ENCODE peak calls at places on chromosomes 7 and 10, in six cellular contexts. One of them, this sample, is unnamed.
A peak's percentile ranks its signal among the peaks of the same experiment; 100 is the strongest.

GRCh38 chr10:16989826-16990293 is 139.8 kb downstream of the CUBN start:
- DNase-seq in A549: no peak
- DNase-seq in SK-N-SH: no peak
- DNase-seq in GM12878: no peak
- DNase-seq in IMR-90: no peak
- DNase-seq in K562: no peak
- DNase-seq in this sample: no peak

GRCh38 chr7:80918909-80919721 is at the start of gene SEMA3C:
- DNase-seq in A549: peak; percentile 70
- DNase-seq in SK-N-SH: peak; percentile 99
- DNase-seq in GM12878: no peak
- DNase-seq in IMR-90: peak; percentile 94
- DNase-seq in K562: peak; percentile 86
- DNase-seq in this sample: peak; percentile 65

GRCh38 chr10:100981178-100981710 is 6.1 kb downstream of the MRPL43 start:
- DNase-seq in A549: no peak
- DNase-seq in SK-N-SH: no peak
- DNase-seq in GM12878: no peak
- DNase-seq in IMR-90: no peak
- DNase-seq in K562: no peak
- DNase-seq in this sample: no peak

GRCh38 chr7:74372060-74372408 is 81.7 kb upstream of the GTF2IRD1 start:
- DNase-seq in A549: no peak
- DNase-seq in SK-N-SH: no peak
- DNase-seq in GM12878: no peak
- DNase-seq in IMR-90: no peak
- DNase-seq in K562: no peak
- DNase-seq in this sample: no peak

GRCh38 chr10:122519873-122520272 is 40.7 kb upstream of the DMBT1 start:
- DNase-seq in A549: no peak
- DNase-seq in SK-N-SH: no peak
- DNase-seq in GM12878: no peak
- DNase-seq in IMR-90: no peak
- DNase-seq in K562: no peak
- DNase-seq in this sample: no peak

GRCh38 chr10:124166431-124167125 is 73.2 kb upstream of the CHST15 start:
- DNase-seq in A549: no peak
- DNase-seq in SK-N-SH: no peak
- DNase-seq in GM12878: no peak
- DNase-seq in IMR-90: no peak
- DNase-seq in K562: no peak
- DNase-seq in this sample: no peak

GRCh38 chr10:78429994-78430393 is 396.3 kb downstream of the RPS24 start:
- DNase-seq in A549: no peak
- DNase-seq in SK-N-SH: no peak
- DNase-seq in GM12878: no peak
- DNase-seq in IMR-90: no peak
- DNase-seq in K562: no peak
- DNase-seq in this sample: no peak

GRCh38 chr7:94642838-94643653 is 12.9 kb downstream of the SGCE start:
- DNase-seq in A549: no peak
- DNase-seq in SK-N-SH: no peak
- DNase-seq in GM12878: no peak
- DNase-seq in IMR-90: no peak
- DNase-seq in K562: no peak
- DNase-seq in this sample: peak; percentile 96

GRCh38 chr7:72438491-72438890 is 26.4 kb upstream of the CALN1 start:
- DNase-seq in A549: no peak
- DNase-seq in SK-N-SH: no peak
- DNase-seq in GM12878: no peak
- DNase-seq in IMR-90: no peak
- DNase-seq in K562: no peak
- DNase-seq in this sample: no peak

GRCh38 chr7:37176079-37176478 is 272.6 kb downstream of the ELMO1 start:
- DNase-seq in A549: no peak
- DNase-seq in SK-N-SH: no peak
- DNase-seq in GM12878: no peak
- DNase-seq in IMR-90: no peak
- DNase-seq in K562: no peak
- DNase-seq in this sample: no peak

GRCh38 chr10:33643042-33643441 is 308.6 kb upstream of the NRP1 start:
- DNase-seq in A549: no peak
- DNase-seq in SK-N-SH: no peak
- DNase-seq in GM12878: no peak
- DNase-seq in IMR-90: peak; percentile 87
- DNase-seq in K562: no peak
- DNase-seq in this sample: no peak

GRCh38 chr10:112778579-112778978 is 171.5 kb upstream of the TCF7L2 start:
- DNase-seq in A549: no peak
- DNase-seq in SK-N-SH: no peak
- DNase-seq in GM12878: no peak
- DNase-seq in IMR-90: peak; percentile 31
- DNase-seq in K562: no peak
- DNase-seq in this sample: no peak

GRCh38 chr10:50577681-50578350 is 45.9 kb downstream of the SGMS1 start:
- DNase-seq in A549: no peak
- DNase-seq in SK-N-SH: no peak
- DNase-seq in GM12878: no peak
- DNase-seq in IMR-90: peak; percentile 75
- DNase-seq in K562: peak; percentile 96
- DNase-seq in this sample: no peak

GRCh38 chr10:69634759-69635425 is 4.8 kb downstream of the FAM241B start:
- DNase-seq in A549: no peak
- DNase-seq in SK-N-SH: no peak
- DNase-seq in GM12878: no peak
- DNase-seq in IMR-90: no peak
- DNase-seq in K562: no peak
- DNase-seq in this sample: no peak

GRCh38 chr10:104614245-104614831 is 26.8 kb upstream of the SORCS3 start:
- DNase-seq in A549: peak; percentile 28
- DNase-seq in SK-N-SH: peak; percentile 52
- DNase-seq in GM12878: no peak
- DNase-seq in IMR-90: peak; percentile 3
- DNase-seq in K562: peak; percentile 48
- DNase-seq in this sample: peak; percentile 17

GRCh38 chr7:79933144-79933543 is 201.5 kb upstream of the GNAI1 start:
- DNase-seq in A549: no peak
- DNase-seq in SK-N-SH: no peak
- DNase-seq in GM12878: no peak
- DNase-seq in IMR-90: peak; percentile 89
- DNase-seq in K562: no peak
- DNase-seq in this sample: no peak

GRCh38 chr10:77841711-77842375 is 84.7 kb downstream of the DLG5 start:
- DNase-seq in A549: no peak
- DNase-seq in SK-N-SH: no peak
- DNase-seq in GM12878: no peak
- DNase-seq in IMR-90: no peak
- DNase-seq in K562: no peak
- DNase-seq in this sample: no peak

GRCh38 chr10:97388152-97388551 is 13.0 kb downstream of the RRP12 start:
- DNase-seq in A549: no peak
- DNase-seq in SK-N-SH: no peak
- DNase-seq in GM12878: no peak
- DNase-seq in IMR-90: no peak
- DNase-seq in K562: no peak
- DNase-seq in this sample: no peak

GRCh38 chr10:117804470-117805011 is 242.2 kb downstream of the RAB11FIP2 start:
- DNase-seq in A549: no peak
- DNase-seq in SK-N-SH: peak; percentile 36
- DNase-seq in GM12878: peak; percentile 19
- DNase-seq in IMR-90: no peak
- DNase-seq in K562: no peak
- DNase-seq in this sample: no peak

GRCh38 chr7:48875300-48875916 is 48.9 kb upstream of the CDC14C start:
- DNase-seq in A549: no peak
- DNase-seq in SK-N-SH: peak; percentile 11
- DNase-seq in GM12878: no peak
- DNase-seq in IMR-90: no peak
- DNase-seq in K562: peak; percentile 2
- DNase-seq in this sample: peak; percentile 15

GRCh38 chr10:359762-360161 is 224.5 kb downstream of the ZMYND11 start:
- DNase-seq in A549: no peak
- DNase-seq in SK-N-SH: no peak
- DNase-seq in GM12878: no peak
- DNase-seq in IMR-90: no peak
- DNase-seq in K562: no peak
- DNase-seq in this sample: no peak

GRCh38 chr10:78336402-78336791 is 302.7 kb downstream of the RPS24 start:
- DNase-seq in A549: no peak
- DNase-seq in SK-N-SH: no peak
- DNase-seq in GM12878: no peak
- DNase-seq in IMR-90: peak; percentile 97
- DNase-seq in K562: no peak
- DNase-seq in this sample: no peak

DNA sequence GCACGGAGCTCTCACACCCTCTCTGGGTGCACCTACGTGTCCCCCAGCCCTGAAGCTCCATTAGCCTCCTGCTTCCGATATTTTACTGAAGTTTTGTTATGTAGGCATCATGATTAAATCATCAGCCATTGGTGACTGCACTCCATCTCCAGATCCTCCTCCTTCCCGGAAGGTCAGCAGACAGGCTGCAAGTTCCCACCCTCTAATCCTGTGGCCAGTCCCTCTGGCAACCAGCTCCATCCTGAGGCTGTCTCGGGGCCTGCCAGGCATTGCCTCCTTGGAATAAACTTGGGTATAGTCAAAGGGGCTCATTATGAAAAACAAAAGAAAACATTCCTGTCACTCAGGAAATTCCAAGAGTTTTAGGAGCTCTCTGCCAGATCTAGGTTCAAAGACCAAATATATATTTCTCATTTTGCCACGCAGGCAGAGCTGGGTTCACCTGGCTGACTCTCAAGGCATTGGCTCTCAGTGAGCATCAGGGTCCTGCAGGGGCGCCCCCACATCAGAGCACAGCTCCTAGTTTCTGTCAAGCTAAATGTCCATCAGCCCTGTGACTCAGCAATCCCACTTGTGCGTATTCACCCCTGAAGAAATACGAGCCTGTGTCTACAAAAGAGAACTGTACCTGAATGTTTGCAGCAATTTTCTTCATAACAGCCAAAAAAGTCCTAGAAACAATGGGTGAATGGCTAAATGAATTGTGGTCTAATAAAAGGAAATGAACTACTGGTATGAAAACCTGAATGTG is 27.4 kb upstream of the TMEM72 start:
- DNase-seq in A549: no peak
- DNase-seq in SK-N-SH: no peak
- DNase-seq in GM12878: no peak
- DNase-seq in IMR-90: no peak
- DNase-seq in K562: peak; percentile 12
- DNase-seq in this sample: no peak
- TF ChIP-seq SMC3 in A549: no peak
- TF ChIP-seq SMC3 in SK-N-SH: no peak
- TF ChIP-seq SMC3 in GM12878: no peak
- TF ChIP-seq SMC3 in IMR-90: no peak
- TF ChIP-seq SMC3 in K562: no peak
- TF ChIP-seq SMC3 in this sample: no peak

DNA sequence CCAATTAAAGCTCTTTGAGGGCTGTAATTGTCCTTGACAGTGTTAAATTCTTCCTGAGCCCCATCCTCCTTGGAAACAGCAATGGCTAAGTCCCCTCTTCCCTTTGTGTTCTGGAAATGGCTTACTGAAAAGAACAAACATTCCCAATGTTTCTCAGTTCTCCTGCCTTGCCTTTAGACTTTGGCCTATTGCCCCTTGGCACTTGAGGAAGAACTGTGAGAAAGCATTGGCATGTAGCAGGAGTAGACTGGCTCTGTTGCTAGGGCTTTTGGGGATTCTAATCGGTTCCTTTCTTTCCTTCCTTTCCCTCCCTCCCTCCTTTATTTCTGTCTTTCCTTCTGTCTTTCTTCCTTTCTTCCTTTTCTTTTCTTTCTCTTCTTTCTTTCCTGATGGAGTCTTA is 463.3 kb upstream of the PODXL start:
- DNase-seq in A549: no peak
- DNase-seq in SK-N-SH: no peak
- DNase-seq in GM12878: no peak
- DNase-seq in IMR-90: no peak
- DNase-seq in K562: no peak
- DNase-seq in this sample: no peak
- TF ChIP-seq SMC3 in A549: no peak
- TF ChIP-seq SMC3 in SK-N-SH: no peak
- TF ChIP-seq SMC3 in GM12878: no peak
- TF ChIP-seq SMC3 in IMR-90: no peak
- TF ChIP-seq SMC3 in K562: no peak
- TF ChIP-seq SMC3 in this sample: no peak

GRCh38 chr10:49287689-49288340 is 11.2 kb upstream of the C10orf71 start:
- DNase-seq in A549: no peak
- DNase-seq in SK-N-SH: no peak
- DNase-seq in GM12878: no peak
- DNase-seq in IMR-90: no peak
- DNase-seq in K562: no peak
- DNase-seq in this sample: no peak
- TF ChIP-seq SMC3 in A549: no peak
- TF ChIP-seq SMC3 in SK-N-SH: no peak
- TF ChIP-seq SMC3 in GM12878: no peak
- TF ChIP-seq SMC3 in IMR-90: no peak
- TF ChIP-seq SMC3 in K562: no peak
- TF ChIP-seq SMC3 in this sample: no peak

GRCh38 chr10:48770558-48771089 is 86.0 kb downstream of the WDFY4 start:
- DNase-seq in A549: no peak
- DNase-seq in SK-N-SH: no peak
- DNase-seq in GM12878: no peak
- DNase-seq in IMR-90: no peak
- DNase-seq in K562: no peak
- DNase-seq in this sample: no peak
- TF ChIP-seq SMC3 in A549: no peak
- TF ChIP-seq SMC3 in SK-N-SH: no peak
- TF ChIP-seq SMC3 in GM12878: no peak
- TF ChIP-seq SMC3 in IMR-90: no peak
- TF ChIP-seq SMC3 in K562: no peak
- TF ChIP-seq SMC3 in this sample: no peak

GRCh38 chr7:24727165-24728120 is 29.8 kb downstream of the GSDME start:
- DNase-seq in A549: no peak
- DNase-seq in SK-N-SH: no peak
- DNase-seq in GM12878: no peak
- DNase-seq in IMR-90: no peak
- DNase-seq in K562: no peak
- DNase-seq in this sample: no peak
- TF ChIP-seq SMC3 in A549: no peak
- TF ChIP-seq SMC3 in SK-N-SH: no peak
- TF ChIP-seq SMC3 in GM12878: no peak
- TF ChIP-seq SMC3 in IMR-90: no peak
- TF ChIP-seq SMC3 in K562: no peak
- TF ChIP-seq SMC3 in this sample: no peak